ENCODE peak calls at places on chromosomes 3 and 15, in four cellular contexts. One of them, this sample, is unnamed.

GRCh38 chr3:115666081-115666480 is 42.8 kb downstream of the GAP43 start:
- DNase-seq in effector memory CD4-positive, alpha-beta T cell: no peak
- DNase-seq in naive thymus-derived CD4-positive, alpha-beta T cell: no peak
- DNase-seq in spleen: no peak
- DNase-seq in this sample: no peak

GRCh38 chr3:66642015-66642414 is 141.2 kb upstream of the LRIG1 start:
- DNase-seq in naive thymus-derived CD4-positive, alpha-beta T cell: no peak
- DNase-seq in effector memory CD4-positive, alpha-beta T cell: no peak
- DNase-seq in spleen: no peak
- DNase-seq in this sample: no peak

GRCh38 chr15:96331141-96331941 is 841 bp downstream of the NR2F2 start:
- DNase-seq in effector memory CD4-positive, alpha-beta T cell: no peak
- DNase-seq in naive thymus-derived CD4-positive, alpha-beta T cell: no peak
- DNase-seq in spleen: no peak
- DNase-seq in this sample: no peak

GRCh38 chr15:82647835-82648256 is 683 bp upstream of the CPEB1 start:
- DNase-seq in effector memory CD4-positive, alpha-beta T cell: no peak
- DNase-seq in spleen: peak
- DNase-seq in naive thymus-derived CD4-positive, alpha-beta T cell: peak
- DNase-seq in this sample: no peak

GRCh38 chr3:110314512-110315114 is 757.0 kb upstream of the NECTIN3 start:
- DNase-seq in naive thymus-derived CD4-positive, alpha-beta T cell: peak
- DNase-seq in effector memory CD4-positive, alpha-beta T cell: peak
- DNase-seq in spleen: no peak
- DNase-seq in this sample: peak

GRCh38 chr3:125116311-125117069 is 60.7 kb upstream of the HEG1 start:
- DNase-seq in naive thymus-derived CD4-positive, alpha-beta T cell: no peak
- DNase-seq in spleen: no peak
- DNase-seq in effector memory CD4-positive, alpha-beta T cell: no peak
- DNase-seq in this sample: no peak

GRCh38 chr3:12982619-12983101 is 90.6 kb downstream of the IQSEC1 start:
- DNase-seq in effector memory CD4-positive, alpha-beta T cell: no peak
- DNase-seq in naive thymus-derived CD4-positive, alpha-beta T cell: no peak
- DNase-seq in spleen: peak
- DNase-seq in this sample: no peak

GRCh38 chr3:25781758-25782594 is 1.3 kb downstream of the NGLY1 start:
- DNase-seq in naive thymus-derived CD4-positive, alpha-beta T cell: no peak
- DNase-seq in spleen: no peak
- DNase-seq in effector memory CD4-positive, alpha-beta T cell: no peak
- DNase-seq in this sample: peak

GRCh38 chr15:76071816-76072215 is 12.0 kb downstream of the TMEM266 start:
- DNase-seq in spleen: no peak
- DNase-seq in effector memory CD4-positive, alpha-beta T cell: no peak
- DNase-seq in naive thymus-derived CD4-positive, alpha-beta T cell: no peak
- DNase-seq in this sample: no peak

GRCh38 chr3:18423401-18424212 is 1.5 kb downstream of the SATB1 start:
- DNase-seq in effector memory CD4-positive, alpha-beta T cell: no peak
- DNase-seq in naive thymus-derived CD4-positive, alpha-beta T cell: peak
- DNase-seq in spleen: peak
- DNase-seq in this sample: peak

GRCh38 chr15:101147181-101147580 is 104.7 kb downstream of the CHSY1 start:
- DNase-seq in spleen: peak
- DNase-seq in effector memory CD4-positive, alpha-beta T cell: no peak
- DNase-seq in naive thymus-derived CD4-positive, alpha-beta T cell: no peak
- DNase-seq in this sample: no peak

GRCh38 chr3:43774799-43775198 is 84.1 kb downstream of the ABHD5 start:
- DNase-seq in effector memory CD4-positive, alpha-beta T cell: no peak
- DNase-seq in spleen: no peak
- DNase-seq in naive thymus-derived CD4-positive, alpha-beta T cell: no peak
- DNase-seq in this sample: no peak

GRCh38 chr3:78570482-78570881 is 1197.3 kb downstream of the ROBO1 start:
- DNase-seq in spleen: no peak
- DNase-seq in effector memory CD4-positive, alpha-beta T cell: no peak
- DNase-seq in naive thymus-derived CD4-positive, alpha-beta T cell: no peak
- DNase-seq in this sample: no peak
- H3K4me3 ChIP-seq in spleen: no peak
- H3K4me3 ChIP-seq in effector memory CD4-positive, alpha-beta T cell: no peak
- H3K4me3 ChIP-seq in naive thymus-derived CD4-positive, alpha-beta T cell: no peak
- H3K4me3 ChIP-seq in this sample: no peak

GRCh38 chr3:71754610-71755253 is 1.1 kb downstream of the GPR27 start:
- DNase-seq in spleen: peak
- DNase-seq in naive thymus-derived CD4-positive, alpha-beta T cell: no peak
- DNase-seq in effector memory CD4-positive, alpha-beta T cell: no peak
- DNase-seq in this sample: no peak
- H3K4me3 ChIP-seq in spleen: peak
- H3K4me3 ChIP-seq in naive thymus-derived CD4-positive, alpha-beta T cell: no peak
- H3K4me3 ChIP-seq in effector memory CD4-positive, alpha-beta T cell: no peak
- H3K4me3 ChIP-seq in this sample: no peak

GRCh38 chr3:181712190-181712504 is 422 bp downstream of the SOX2 start:
- DNase-seq in effector memory CD4-positive, alpha-beta T cell: no peak
- DNase-seq in naive thymus-derived CD4-positive, alpha-beta T cell: no peak
- DNase-seq in spleen: no peak
- DNase-seq in this sample: no peak
- H3K4me3 ChIP-seq in effector memory CD4-positive, alpha-beta T cell: peak
- H3K4me3 ChIP-seq in naive thymus-derived CD4-positive, alpha-beta T cell: no peak
- H3K4me3 ChIP-seq in spleen: peak
- H3K4me3 ChIP-seq in this sample: no peak

DNA sequence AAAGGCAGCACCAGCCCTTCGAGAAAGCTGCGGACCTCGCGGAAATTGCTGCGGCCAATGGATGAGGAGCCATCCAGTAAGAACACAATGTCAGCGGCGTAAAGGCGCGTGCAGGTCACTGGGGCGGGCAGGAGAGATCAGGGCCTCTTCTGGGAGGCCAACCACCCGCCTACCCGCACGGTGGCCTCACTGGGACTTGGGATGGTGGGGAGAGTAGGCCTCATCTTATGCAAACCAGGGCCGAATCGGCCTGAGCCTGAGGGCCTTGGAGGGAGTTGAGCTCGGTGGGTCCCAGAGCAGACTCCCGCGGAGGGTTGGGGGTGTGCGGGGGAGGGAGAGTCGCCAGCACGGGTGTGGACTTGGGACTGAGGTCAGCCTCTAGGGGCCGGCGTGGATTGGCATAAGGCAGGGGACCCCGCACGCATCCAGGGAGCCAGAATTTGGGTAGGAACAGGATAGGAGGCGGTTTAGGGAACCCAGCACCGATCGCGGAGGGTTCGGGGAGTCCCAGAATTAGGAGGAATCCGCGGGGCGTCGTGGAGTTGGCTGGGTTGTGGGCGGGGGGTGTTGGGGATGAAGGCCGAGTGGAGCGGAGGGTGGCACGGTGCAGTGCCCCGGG is 589 bp downstream of the COL7A1 start:
- DNase-seq in naive thymus-derived CD4-positive, alpha-beta T cell: no peak
- DNase-seq in effector memory CD4-positive, alpha-beta T cell: no peak
- DNase-seq in spleen: no peak
- DNase-seq in this sample: no peak
- H3K4me3 ChIP-seq in naive thymus-derived CD4-positive, alpha-beta T cell: no peak
- H3K4me3 ChIP-seq in effector memory CD4-positive, alpha-beta T cell: no peak
- H3K4me3 ChIP-seq in spleen: peak
- H3K4me3 ChIP-seq in this sample: no peak

DNA sequence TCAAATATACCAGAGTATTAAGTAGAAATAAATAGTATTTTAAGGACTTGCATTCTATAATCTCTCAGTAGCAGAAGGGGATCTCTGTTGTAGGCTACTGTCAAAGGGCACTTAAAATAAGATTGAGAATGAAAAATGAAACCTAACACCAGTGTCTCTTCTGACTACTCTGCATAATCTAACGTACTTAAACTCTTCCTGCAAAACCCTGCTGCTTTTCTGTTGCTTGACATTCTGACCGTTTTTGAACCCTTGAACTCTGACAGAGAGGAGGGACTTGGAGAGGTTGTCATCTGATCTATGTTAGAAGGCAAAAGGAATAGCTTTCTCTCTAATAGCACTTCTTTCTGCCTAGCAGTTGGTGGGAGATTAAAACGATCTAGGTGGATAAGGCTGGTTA is 204.5 kb downstream of the ZIC1 start:
- DNase-seq in effector memory CD4-positive, alpha-beta T cell: no peak
- DNase-seq in spleen: no peak
- DNase-seq in naive thymus-derived CD4-positive, alpha-beta T cell: no peak
- DNase-seq in this sample: no peak
- H3K4me3 ChIP-seq in effector memory CD4-positive, alpha-beta T cell: no peak
- H3K4me3 ChIP-seq in spleen: no peak
- H3K4me3 ChIP-seq in naive thymus-derived CD4-positive, alpha-beta T cell: no peak
- H3K4me3 ChIP-seq in this sample: no peak

DNA sequence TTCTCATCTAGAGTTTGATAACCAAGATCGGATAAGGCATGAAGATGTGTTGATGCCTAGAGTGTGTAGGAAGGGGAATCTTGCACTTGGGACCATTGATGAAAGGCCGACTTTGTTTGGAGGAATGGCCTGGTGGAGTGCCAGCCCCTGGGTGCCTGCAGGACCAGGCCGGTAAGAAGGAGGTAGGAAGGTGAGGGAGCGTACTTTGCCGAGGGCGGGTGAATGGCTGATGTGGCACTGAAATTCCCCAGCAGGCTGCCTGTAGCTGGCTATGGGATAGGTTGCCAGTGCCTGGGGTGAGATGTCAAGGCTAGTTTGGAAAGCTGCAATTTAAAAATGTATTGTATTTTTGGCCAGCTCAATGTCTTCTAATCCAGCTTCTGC is 244.5 kb upstream of the ZPLD1 start:
- DNase-seq in spleen: no peak
- DNase-seq in naive thymus-derived CD4-positive, alpha-beta T cell: no peak
- DNase-seq in effector memory CD4-positive, alpha-beta T cell: no peak
- DNase-seq in this sample: no peak
- H3K4me3 ChIP-seq in spleen: no peak
- H3K4me3 ChIP-seq in naive thymus-derived CD4-positive, alpha-beta T cell: no peak
- H3K4me3 ChIP-seq in effector memory CD4-positive, alpha-beta T cell: no peak
- H3K4me3 ChIP-seq in this sample: no peak

GRCh38 chr3:141242035-141242721 is 10.6 kb downstream of the PXYLP1 start:
- DNase-seq in effector memory CD4-positive, alpha-beta T cell: no peak
- DNase-seq in naive thymus-derived CD4-positive, alpha-beta T cell: no peak
- DNase-seq in spleen: no peak
- DNase-seq in this sample: no peak

GRCh38 chr3:141241248-141242034 is 9.8 kb downstream of the PXYLP1 start:
- DNase-seq in naive thymus-derived CD4-positive, alpha-beta T cell: no peak
- DNase-seq in spleen: no peak
- DNase-seq in effector memory CD4-positive, alpha-beta T cell: no peak
- DNase-seq in this sample: no peak

GRCh38 chr3:141240290-141241247 is 8.9 kb downstream of the PXYLP1 start:
- DNase-seq in spleen: no peak
- DNase-seq in effector memory CD4-positive, alpha-beta T cell: no peak
- DNase-seq in naive thymus-derived CD4-positive, alpha-beta T cell: no peak
- DNase-seq in this sample: no peak

GRCh38 chr3:141243295-141243707 is 11.7 kb downstream of the PXYLP1 start:
- DNase-seq in naive thymus-derived CD4-positive, alpha-beta T cell: peak
- DNase-seq in spleen: no peak
- DNase-seq in effector memory CD4-positive, alpha-beta T cell: no peak
- DNase-seq in this sample: no peak

DNA sequence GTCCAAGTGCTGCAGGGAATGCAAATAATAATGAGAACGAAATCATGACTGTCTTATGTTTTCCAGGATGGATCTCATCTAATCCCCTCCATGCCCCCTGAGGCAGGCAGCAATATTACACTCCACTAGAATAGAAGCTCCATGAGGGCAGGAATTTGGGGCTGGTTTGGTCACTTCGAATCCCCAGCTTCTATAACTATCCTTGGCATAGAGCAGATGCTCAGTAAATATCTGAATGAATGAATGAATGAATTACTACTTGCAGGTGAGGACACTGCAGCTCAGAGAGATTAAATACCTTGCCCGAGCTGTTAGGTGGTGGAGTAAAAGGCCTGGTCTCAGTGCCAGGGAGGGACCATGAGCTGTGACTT is 11.1 kb downstream of the PXYLP1 start:
- DNase-seq in spleen: no peak
- DNase-seq in effector memory CD4-positive, alpha-beta T cell: no peak
- DNase-seq in naive thymus-derived CD4-positive, alpha-beta T cell: no peak
- DNase-seq in this sample: no peak
- H3K4me3 ChIP-seq in spleen: no peak
- H3K4me3 ChIP-seq in effector memory CD4-positive, alpha-beta T cell: no peak
- H3K4me3 ChIP-seq in naive thymus-derived CD4-positive, alpha-beta T cell: peak
- H3K4me3 ChIP-seq in this sample: no peak